ENCODE peak calls at places on chromosomes 5 and 9, in five cellular contexts. One of them, this sample, is unnamed.

GRCh38 chr5:72598461-72599433 is 91.5 kb upstream of the ZNF366 start:
- DNase-seq in SHP77 treated with DMSO at 0.1 percent for 48 hours: no peak
- DNase-seq in HuH-7.5: no peak
- DNase-seq in A172: peak; percentile 4
- DNase-seq in heart right ventricle: no peak
- DNase-seq in this sample: no peak

GRCh38 chr5:123549256-123549904 is 37.4 kb downstream of the CSNK1G3 start:
- DNase-seq in SHP77 treated with DMSO at 0.1 percent for 48 hours: no peak
- DNase-seq in HuH-7.5: no peak
- DNase-seq in A172: no peak
- DNase-seq in heart right ventricle: no peak
- DNase-seq in this sample: no peak

GRCh38 chr9:137000177-137000930 is 4.0 kb upstream of the CLIC3 start:
- DNase-seq in SHP77 treated with DMSO at 0.1 percent for 48 hours: no peak
- DNase-seq in HuH-7.5: no peak
- DNase-seq in A172: peak; percentile 48
- DNase-seq in heart right ventricle: no peak
- DNase-seq in this sample: no peak

GRCh38 chr5:163649522-163649921 is 144.1 kb downstream of the MAT2B start:
- DNase-seq in SHP77 treated with DMSO at 0.1 percent for 48 hours: peak; percentile 61
- DNase-seq in HuH-7.5: no peak
- DNase-seq in A172: peak; percentile 68
- DNase-seq in heart right ventricle: no peak
- DNase-seq in this sample: no peak

GRCh38 chr5:141734501-141735231 is 52.6 kb upstream of the ARAP3 start:
- DNase-seq in SHP77 treated with DMSO at 0.1 percent for 48 hours: peak; percentile 14
- DNase-seq in HuH-7.5: peak; percentile 54
- DNase-seq in A172: peak; percentile 67
- DNase-seq in heart right ventricle: no peak
- DNase-seq in this sample: no peak

GRCh38 chr9:78324682-78325081 is 27.8 kb downstream of the PSAT1 start:
- DNase-seq in SHP77 treated with DMSO at 0.1 percent for 48 hours: no peak
- DNase-seq in HuH-7.5: no peak
- DNase-seq in A172: no peak
- DNase-seq in heart right ventricle: no peak
- DNase-seq in this sample: no peak

GRCh38 chr5:111495159-111495558 is 17.2 kb downstream of the STARD4 start:
- DNase-seq in SHP77 treated with DMSO at 0.1 percent for 48 hours: no peak
- DNase-seq in HuH-7.5: no peak
- DNase-seq in A172: no peak
- DNase-seq in heart right ventricle: no peak
- DNase-seq in this sample: no peak

GRCh38 chr9:89807101-89807395 is 202.2 kb downstream of the GADD45G start:
- DNase-seq in SHP77 treated with DMSO at 0.1 percent for 48 hours: no peak
- DNase-seq in HuH-7.5: no peak
- DNase-seq in A172: no peak
- DNase-seq in heart right ventricle: no peak
- DNase-seq in this sample: no peak

GRCh38 chr5:10702040-10702629 is 58.9 kb downstream of the DAP start:
- DNase-seq in SHP77 treated with DMSO at 0.1 percent for 48 hours: no peak
- DNase-seq in HuH-7.5: no peak
- DNase-seq in A172: peak; percentile 93
- DNase-seq in heart right ventricle: no peak
- DNase-seq in this sample: no peak

This sample was measured in midbrain.